ENCODE peak calls at places on chromosome 22, in seven cellular contexts. M, A, B, U, S, Q and T are unnamed samples.

GRCh38 chr22:27842994-27843431 is 41.5 kb upstream of the MN1 start:
- DNase-seq in M (no peak), A (peak; percentile 46), B (no peak), U (no peak), S (no peak), Q (no peak), T (no peak)

GRCh38 chr22:50544746-50545253 is 899 bp upstream of the KLHDC7B start:
- DNase-seq in M (no peak), A (no peak), B (no peak), U (peak; percentile 84), S (no peak), Q (no peak), T (peak; percentile 37)

GRCh38 chr22:37431366-37431765 is 4.1 kb upstream of the ELFN2 start:
- DNase-seq in M (peak; percentile 8), A (no peak), B (no peak), U (no peak), S (no peak), Q (no peak), T (no peak)

GRCh38 chr22:30778261-30778660 is 83.6 kb downstream of the OSBP2 start:
- DNase-seq in M (no peak), A (no peak), B (no peak), U (no peak), S (no peak), Q (no peak), T (no peak)

GRCh38 chr22:47996446-47996857 is 1234.0 kb downstream of the TBC1D22A start:
- DNase-seq in M (no peak), A (no peak), B (no peak), U (no peak), S (no peak), Q (no peak), T (no peak)

GRCh38 chr22:41983516-41983915 is 14.3 kb downstream of the SEPTIN3 start:
- DNase-seq in M (no peak), A (no peak), B (no peak), U (no peak), S (peak; percentile 33), Q (no peak), T (no peak)

GRCh38 chr22:49509016-49509415 is 318.7 kb downstream of the BRD1 start:
- DNase-seq in M (no peak), A (no peak), B (no peak), U (no peak), S (no peak), Q (no peak), T (no peak)

GRCh38 chr22:23532756-23533155 is 47.3 kb downstream of the IGLL1 start:
- DNase-seq in M (no peak), A (peak; percentile 18), B (no peak), U (no peak), S (no peak), Q (no peak), T (no peak)

GRCh38 chr22:41910599-41911291 is 4.1 kb downstream of the SHISA8 start:
- DNase-seq in M (no peak), A (peak; percentile 67), B (no peak), U (no peak), S (no peak), Q (peak; percentile 39), T (no peak)

GRCh38 chr22:49554296-49554625 is 273.4 kb downstream of the BRD1 start:
- DNase-seq in M (no peak), A (no peak), B (no peak), U (no peak), S (no peak), Q (no peak), T (no peak)

GRCh38 chr22:34096770-34097169 is 176.5 kb upstream of the LARGE1 start:
- DNase-seq in M (no peak), A (no peak), B (no peak), U (no peak), S (no peak), Q (no peak), T (no peak)

GRCh38 chr22:48240165-48240934 is 1477.9 kb downstream of the TBC1D22A start:
- DNase-seq in M (no peak), A (no peak), B (no peak), U (no peak), S (no peak), Q (peak; percentile 88), T (no peak)

GRCh38 chr22:29158546-29158945 is 47.1 kb upstream of the EMID1 start:
- DNase-seq in M (no peak), A (no peak), B (no peak), U (no peak), S (no peak), Q (no peak), T (no peak)
- TF ChIP-seq CTCF in M (no peak), A (no peak), B (no peak), U (no peak), S (no peak), Q (no peak), T (no peak)

DNA sequence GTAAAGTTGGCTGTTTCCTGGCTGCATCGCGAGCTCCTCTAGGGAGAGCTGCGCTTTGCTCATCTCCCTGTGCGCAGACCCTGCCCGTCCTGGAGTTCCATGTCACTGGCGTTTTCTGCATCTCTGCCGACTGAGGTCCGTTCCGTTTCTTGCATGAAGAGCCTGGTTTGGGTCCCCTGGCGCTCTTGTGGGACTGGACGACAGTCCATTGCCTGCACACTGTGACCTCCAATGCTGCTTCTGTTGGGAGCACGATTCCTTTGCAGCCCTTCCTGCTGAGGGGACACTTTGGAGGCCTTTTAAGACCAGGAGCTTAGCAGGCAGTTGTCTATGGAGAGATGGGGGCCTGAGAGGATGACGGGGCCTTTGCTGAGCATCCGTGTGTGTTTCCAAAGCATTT is 90.3 kb downstream of the TBC1D22A start:
- DNase-seq in M (no peak), A (no peak), B (no peak), U (no peak), S (no peak), Q (no peak), T (no peak)
- TF ChIP-seq CTCF in M (no peak), A (no peak), B (no peak), U (no peak), S (no peak), Q (no peak), T (no peak)

GRCh38 chr22:26380072-26380471 is 49.0 kb upstream of the ASPHD2 start:
- DNase-seq in M (no peak), A (no peak), B (no peak), U (no peak), S (no peak), Q (no peak), T (no peak)
- TF ChIP-seq CTCF in M (no peak), A (no peak), B (no peak), U (no peak), S (no peak), Q (no peak), T (no peak)

DNA sequence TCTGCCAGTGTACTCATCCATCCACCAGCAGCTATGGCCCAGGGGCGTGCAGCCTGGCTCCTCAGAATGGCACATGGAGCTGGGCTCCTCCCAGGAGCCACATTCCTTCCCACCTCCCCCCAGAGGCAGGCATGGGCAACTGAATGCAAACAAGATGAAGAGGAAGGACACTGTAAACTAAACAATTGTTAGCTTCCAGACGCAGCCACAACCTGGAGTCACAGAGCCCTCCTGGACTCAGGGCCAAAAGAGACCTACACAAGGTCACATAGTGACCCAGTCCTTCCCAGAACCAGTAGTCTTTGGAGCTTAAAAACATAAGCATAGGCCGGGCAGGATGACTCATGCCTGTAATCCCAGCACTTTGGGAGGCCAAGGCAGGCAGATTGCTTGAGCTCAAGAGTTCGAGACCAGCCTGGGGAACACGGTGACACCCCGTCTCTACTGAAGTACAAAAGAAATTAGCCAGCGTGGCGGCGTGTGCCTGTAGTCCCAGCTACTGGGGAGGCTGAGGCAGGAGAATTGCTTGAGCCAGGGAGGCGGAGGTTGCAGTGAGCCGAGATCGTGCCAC is 30.7 kb upstream of the CLDN5 start:
- DNase-seq in M (peak; percentile 81), A (peak; percentile 40), B (no peak), U (no peak), S (peak; percentile 46), Q (peak; percentile 75), T (no peak)
- TF ChIP-seq CTCF in M (peak; percentile 47), A (peak; percentile 7), B (no peak), U (peak; percentile 22), S (peak; percentile 42), Q (peak; percentile 46), T (no peak)

GRCh38 chr22:40524392-40525249 is 111.9 kb downstream of the MRTFA start:
- DNase-seq in M (peak; percentile 19), A (no peak), B (no peak), U (no peak), S (no peak), Q (no peak), T (no peak)
- TF ChIP-seq CTCF in M (peak; percentile 50), A (no peak), B (no peak), U (peak; percentile 32), S (peak; percentile 57), Q (peak; percentile 14), T (no peak)

GRCh38 chr22:36175892-36176291 is 15.3 kb upstream of the APOL3 start:
- DNase-seq in M (no peak), A (no peak), B (no peak), U (no peak), S (no peak), Q (no peak), T (no peak)
- TF ChIP-seq CTCF in M (no peak), A (peak; percentile 21), B (no peak), U (no peak), S (peak; percentile 54), Q (no peak), T (no peak)